ENCODE peak calls at places on chromosomes 13 and 19, in ten cellular contexts. O is stimulated activated CD4-positive, alpha-beta T cell treated with anti-CD3 and anti-CD28 coated beads, Interleukin-1b, Interleukin-23, amount 100 ng/mL, for 24 hours; E is NCI-H1105 treated with DMSO at 0.1 percent for 48 hours; D is SK-N-SH; I is skeletal muscle cell; C is iPS-NIHi11; Q is activated CD4-positive, alpha-beta memory T cell treated with anti-CD3 and anti-CD28 coated beads, Interleukin-2, amount 10 ng/mL, durations not matched to agents 7 days and 5 days; S is amniotic stem cell; X is left ventricle myocardium superior; F is NCI-H2081. V is an unnamed sample.

GRCh38 chr19:43798546-43799409 is 3.5 kb downstream of the LYPD5 start:
- DNase-seq in Q (peak), F (peak), I (no peak), E (no peak), C (peak), X (no peak), D (peak), S (no peak), O (peak), V (peak)

GRCh38 chr13:67018775-67019174 is 211.4 kb downstream of the PCDH9 start:
- DNase-seq in X (no peak), E (no peak), O (no peak), S (no peak), C (no peak), D (no peak), I (no peak), F (no peak), Q (no peak), V (no peak)

GRCh38 chr13:73109969-73110368 is 51.2 kb downstream of the KLF5 start:
- DNase-seq in D (no peak), I (no peak), S (no peak), Q (no peak), X (no peak), C (no peak), E (no peak), O (no peak), F (no peak), V (no peak)

GRCh38 chr19:4473708-4474503 is 1.8 kb downstream of the HDGFL2 start:
- DNase-seq in S (no peak), X (no peak), O (no peak), D (peak), I (no peak), F (no peak), E (no peak), C (no peak), Q (no peak), V (no peak)

GRCh38 chr13:92823059-92823458 is 403.5 kb upstream of the GPC6 start:
- DNase-seq in S (no peak), X (no peak), Q (no peak), E (peak), I (no peak), D (no peak), O (no peak), C (no peak), F (peak), V (no peak)

GRCh38 chr19:17580470-17581000 is 25.1 kb downstream of the COLGALT1 start:
- DNase-seq in D (no peak), I (no peak), F (no peak), E (no peak), S (no peak), Q (no peak), C (peak), X (no peak), O (no peak), V (no peak)

GRCh38 chr19:10292206-10292788 is 2.5 kb downstream of the ICAM5 start:
- DNase-seq in C (peak), X (peak), S (peak), I (peak), E (no peak), Q (peak), D (peak), O (no peak), F (no peak), V (peak)

GRCh38 chr13:28492527-28493367 is 2.2 kb downstream of the FLT1 start:
- DNase-seq in E (no peak), C (no peak), D (no peak), F (no peak), S (no peak), O (peak), I (no peak), X (no peak), Q (peak), V (no peak)

GRCh38 chr13:54574791-54575190 is 1546.2 kb downstream of the OLFM4 start:
- DNase-seq in O (no peak), F (no peak), D (no peak), X (no peak), Q (no peak), C (no peak), S (no peak), I (no peak), E (no peak), V (no peak)

GRCh38 chr13:30898721-30899188 is 7.3 kb upstream of the MEDAG start:
- DNase-seq in O (no peak), E (no peak), S (peak), D (no peak), Q (no peak), X (no peak), I (peak), F (no peak), C (no peak), V (no peak)

GRCh38 chr13:25608181-25608580 is 236.4 kb downstream of the ATP8A2 start:
- DNase-seq in F (peak), I (no peak), O (no peak), Q (no peak), X (no peak), E (peak), C (no peak), D (no peak), S (no peak), V (no peak)

GRCh38 chr19:12628040-12629022 is 17.6 kb downstream of the ZNF791 start:
- DNase-seq in E (no peak), C (no peak), X (no peak), Q (no peak), I (no peak), S (no peak), F (no peak), O (no peak), D (no peak), V (no peak)

GRCh38 chr19:11519138-11519537 is 9.8 kb downstream of the ECSIT start:
- DNase-seq in I (no peak), E (no peak), C (no peak), O (no peak), F (no peak), D (no peak), S (no peak), X (no peak), Q (no peak), V (no peak)

GRCh38 chr13:60347174-60347573 is 49.8 kb upstream of the TDRD3 start:
- DNase-seq in X (no peak), Q (no peak), F (no peak), C (no peak), S (no peak), E (no peak), I (no peak), D (no peak), O (no peak), V (no peak)

GRCh38 chr19:3024870-3025515 is 4.1 kb downstream of the TLE2 start:
- DNase-seq in F (no peak), E (no peak), D (peak), I (no peak), S (no peak), C (peak), X (no peak), Q (no peak), O (no peak), V (no peak)

GRCh38 chr13:41352935-41353801 is 42.1 kb downstream of the NAA16 start:
- DNase-seq in Q (peak), F (no peak), E (peak), X (no peak), O (no peak), C (peak), I (no peak), D (peak), S (no peak), V (no peak)

GRCh38 chr13:28527629-28528028 is 32.7 kb upstream of the FLT1 start:
- DNase-seq in X (no peak), C (no peak), O (no peak), Q (no peak), S (no peak), E (no peak), I (no peak), F (no peak), D (no peak), V (no peak)

GRCh38 chr13:90201676-90202425 is 1145.6 kb upstream of the MIR17HG start:
- DNase-seq in S (no peak), I (peak), O (no peak), Q (no peak), C (no peak), D (no peak), X (no peak), F (no peak), E (no peak), V (no peak)

GRCh38 chr13:92994056-92994455 is 232.6 kb upstream of the GPC6 start:
- DNase-seq in O (no peak), F (no peak), I (peak), X (no peak), S (no peak), E (no peak), D (no peak), C (no peak), Q (no peak), V (no peak)

GRCh38 chr19:36547001-36547732 is 19.1 kb upstream of the ZNF260 start:
- DNase-seq in I (no peak), O (no peak), D (no peak), C (no peak), F (no peak), X (no peak), Q (no peak), S (no peak), E (no peak), V (no peak)

GRCh38 chr19:3171894-3172679 is 6.5 kb upstream of the S1PR4 start:
- DNase-seq in D (no peak), E (no peak), S (no peak), X (no peak), F (no peak), Q (no peak), C (peak), I (no peak), O (no peak), V (no peak)

GRCh38 chr13:99864627-99864990 is 107.0 kb downstream of the ZIC5 start:
- DNase-seq in X (no peak), S (no peak), F (peak), O (no peak), D (no peak), E (no peak), C (no peak), Q (no peak), I (no peak), V (no peak)

GRCh38 chr19:48968179-48968661 is 3.1 kb downstream of the FTL start:
- DNase-seq in O (no peak), I (no peak), E (no peak), D (no peak), C (no peak), S (no peak), F (no peak), Q (no peak), X (no peak), V (no peak)

GRCh38 chr19:37973666-37974065 is 66.7 kb downstream of the SIPA1L3 start:
- DNase-seq in Q (no peak), X (no peak), F (no peak), I (no peak), C (no peak), O (no peak), S (no peak), D (no peak), E (no peak), V (no peak)

GRCh38 chr19:12885749-12886706 is 973 bp downstream of the KLF1 start:
- DNase-seq in Q (no peak), X (no peak), S (no peak), F (no peak), D (peak), C (no peak), I (no peak), E (no peak), O (no peak), V (no peak)

GRCh38 chr13:60654405-60654804 is 257.4 kb downstream of the TDRD3 start:
- DNase-seq in S (peak), C (no peak), D (no peak), I (no peak), X (peak), O (no peak), Q (no peak), E (peak), F (peak), V (peak)

GRCh38 chr13:105202384-105202783 is 1333.1 kb downstream of the EFNB2 start:
- DNase-seq in D (peak), E (no peak), X (no peak), S (peak), O (no peak), I (no peak), Q (no peak), C (peak), F (peak), V (peak)